ENCODE peak calls at places on chromosome 14, in ten cellular contexts. F is keratinocyte; K is CD14-positive monocyte; X is cardiac fibroblast; U is heart left ventricle; J is endodermal cell; B is endothelial cell; E is glutamatergic neuron; R is lung; N is CD8-positive, alpha-beta T cell. Q is an unnamed sample.

GRCh38 chr14:57725399-57726077 is 140.4 kb downstream of the SLC35F4 start:
- DNase-seq in F (peak), K (no peak), X (peak), U (no peak), J (no peak), B (no peak), E (no peak), R (no peak), N (no peak), Q (no peak)

GRCh38 chr14:54133896-54134295 is 177.3 kb upstream of the BMP4 start:
- DNase-seq in F (no peak), K (no peak), X (peak), U (no peak), J (peak), B (no peak), E (no peak), R (peak), N (no peak), Q (no peak)

GRCh38 chr14:21149641-21150367 is 6.1 kb downstream of the OR5AU1 start:
- DNase-seq in F (no peak), K (no peak), X (no peak), U (no peak), J (no peak), B (no peak), E (no peak), R (no peak), N (no peak), Q (no peak)

GRCh38 chr14:105393151-105393550 is 5.2 kb upstream of the TEX22 start:
- DNase-seq in F (no peak), K (no peak), X (no peak), U (no peak), J (no peak), B (no peak), E (no peak), R (no peak), N (no peak), Q (no peak)

GRCh38 chr14:61698216-61698980 is 3.1 kb downstream of the HIF1A start:
- DNase-seq in F (no peak), K (no peak), X (peak), U (no peak), J (no peak), B (no peak), E (no peak), R (no peak), N (no peak), Q (no peak)

GRCh38 chr14:77682158-77682553 is 25.7 kb downstream of the ALKBH1 start:
- DNase-seq in F (no peak), K (no peak), X (no peak), U (no peak), J (no peak), B (no peak), E (no peak), R (no peak), N (no peak), Q (no peak)

GRCh38 chr14:53491256-53491905 is 338.3 kb upstream of the DDHD1 start:
- DNase-seq in F (no peak), K (no peak), X (no peak), U (no peak), J (no peak), B (no peak), E (no peak), R (no peak), N (no peak), Q (no peak)

GRCh38 chr14:37060496-37061260 is 111.7 kb downstream of the SLC25A21 start:
- DNase-seq in F (no peak), K (no peak), X (no peak), U (no peak), J (peak), B (no peak), E (no peak), R (no peak), N (no peak), Q (no peak)

GRCh38 chr14:105058521-105059034 is 6.7 kb downstream of the GPR132 start:
- DNase-seq in F (no peak), K (peak), X (no peak), U (no peak), J (no peak), B (no peak), E (no peak), R (no peak), N (no peak), Q (no peak)

GRCh38 chr14:89933002-89933401 is 21.5 kb downstream of the EFCAB11 start:
- DNase-seq in F (no peak), K (no peak), X (no peak), U (no peak), J (no peak), B (no peak), E (no peak), R (no peak), N (no peak), Q (no peak)

GRCh38 chr14:96816281-96816680 is 19.1 kb downstream of the VRK1 start:
- DNase-seq in F (no peak), K (no peak), X (no peak), U (no peak), J (no peak), B (no peak), E (no peak), R (no peak), N (no peak), Q (no peak)

GRCh38 chr14:104652386-104652785 is 37.0 kb upstream of the INF2 start:
- DNase-seq in F (no peak), K (no peak), X (no peak), U (no peak), J (no peak), B (no peak), E (no peak), R (no peak), N (no peak), Q (no peak)

GRCh38 chr14:23141706-23142467 is 22.8 kb upstream of the CEBPE start:
- DNase-seq in F (no peak), K (no peak), X (peak), U (peak), J (no peak), B (no peak), E (no peak), R (peak), N (no peak), Q (no peak)

GRCh38 chr14:33730163-33730562 is 220.7 kb downstream of the EGLN3 start:
- DNase-seq in F (no peak), K (no peak), X (no peak), U (no peak), J (no peak), B (no peak), E (no peak), R (no peak), N (no peak), Q (no peak)

GRCh38 chr14:36619853-36620252 is 37.4 kb upstream of the NKX2-8 start:
- DNase-seq in F (no peak), K (no peak), X (no peak), U (no peak), J (no peak), B (no peak), E (no peak), R (no peak), N (no peak), Q (no peak)

GRCh38 chr14:71187633-71188356 is 280.5 kb downstream of the PCNX1 start:
- DNase-seq in F (no peak), K (no peak), X (no peak), U (no peak), J (peak), B (no peak), E (no peak), R (no peak), N (no peak), Q (no peak)

GRCh38 chr14:68458840-68459469 is 333.9 kb downstream of the ZFP36L1 start:
- DNase-seq in F (peak), K (no peak), X (peak), U (no peak), J (peak), B (peak), E (no peak), R (peak), N (no peak), Q (no peak)

GRCh38 chr14:39265741-39266588 is 32.2 kb downstream of the MIA2 start:
- DNase-seq in F (no peak), K (no peak), X (peak), U (no peak), J (no peak), B (no peak), E (no peak), R (no peak), N (no peak), Q (no peak)

GRCh38 chr14:100428727-100429126 is 105.6 kb downstream of the SLC25A47 start:
- DNase-seq in F (no peak), K (no peak), X (peak), U (no peak), J (no peak), B (no peak), E (no peak), R (no peak), N (no peak), Q (no peak)

GRCh38 chr14:91453744-91454143 is 36.1 kb upstream of the CCDC88C start:
- DNase-seq in F (no peak), K (no peak), X (no peak), U (no peak), J (peak), B (no peak), E (no peak), R (no peak), N (no peak), Q (no peak)

GRCh38 chr14:24734917-24735500 is 101.0 kb upstream of the GZMB start:
- DNase-seq in F (peak), K (no peak), X (peak), U (no peak), J (peak), B (peak), E (no peak), R (no peak), N (no peak), Q (peak)

GRCh38 chr14:105945891-105946290 is 419.5 kb downstream of the TMEM121 start:
- DNase-seq in F (no peak), K (no peak), X (no peak), U (no peak), J (no peak), B (no peak), E (no peak), R (peak), N (no peak), Q (no peak)

GRCh38 chr14:53793790-53794560 is 162.7 kb downstream of the BMP4 start:
- DNase-seq in F (no peak), K (no peak), X (peak), U (peak), J (no peak), B (no peak), E (no peak), R (no peak), N (no peak), Q (no peak)

GRCh38 chr14:53510281-53510912 is 357.3 kb upstream of the DDHD1 start:
- DNase-seq in F (peak), K (no peak), X (no peak), U (no peak), J (no peak), B (no peak), E (no peak), R (no peak), N (no peak), Q (no peak)

GRCh38 chr14:63245893-63246292 is 41.6 kb downstream of the RHOJ start:
- DNase-seq in F (no peak), K (no peak), X (peak), U (no peak), J (no peak), B (no peak), E (no peak), R (no peak), N (no peak), Q (no peak)

GRCh38 chr14:74493343-74494261 is at the start of gene ISCA2:
- DNase-seq in F (peak), K (peak), X (peak), U (peak), J (peak), B (peak), E (peak), R (peak), N (peak), Q (peak)
- TF ChIP-seq CTCF in F (no peak), K (no peak), X (no peak), U (no peak), J (no peak), B (no peak), E (no peak), R (no peak), N (no peak), Q (no peak)

GRCh38 chr14:31263485-31264133 is 56.0 kb upstream of the HECTD1 start:
- DNase-seq in F (peak), K (no peak), X (peak), U (no peak), J (peak), B (no peak), E (no peak), R (peak), N (no peak), Q (no peak)
- TF ChIP-seq CTCF in F (no peak), K (no peak), X (no peak), U (no peak), J (no peak), B (no peak), E (no peak), R (no peak), N (no peak), Q (no peak)

DNA sequence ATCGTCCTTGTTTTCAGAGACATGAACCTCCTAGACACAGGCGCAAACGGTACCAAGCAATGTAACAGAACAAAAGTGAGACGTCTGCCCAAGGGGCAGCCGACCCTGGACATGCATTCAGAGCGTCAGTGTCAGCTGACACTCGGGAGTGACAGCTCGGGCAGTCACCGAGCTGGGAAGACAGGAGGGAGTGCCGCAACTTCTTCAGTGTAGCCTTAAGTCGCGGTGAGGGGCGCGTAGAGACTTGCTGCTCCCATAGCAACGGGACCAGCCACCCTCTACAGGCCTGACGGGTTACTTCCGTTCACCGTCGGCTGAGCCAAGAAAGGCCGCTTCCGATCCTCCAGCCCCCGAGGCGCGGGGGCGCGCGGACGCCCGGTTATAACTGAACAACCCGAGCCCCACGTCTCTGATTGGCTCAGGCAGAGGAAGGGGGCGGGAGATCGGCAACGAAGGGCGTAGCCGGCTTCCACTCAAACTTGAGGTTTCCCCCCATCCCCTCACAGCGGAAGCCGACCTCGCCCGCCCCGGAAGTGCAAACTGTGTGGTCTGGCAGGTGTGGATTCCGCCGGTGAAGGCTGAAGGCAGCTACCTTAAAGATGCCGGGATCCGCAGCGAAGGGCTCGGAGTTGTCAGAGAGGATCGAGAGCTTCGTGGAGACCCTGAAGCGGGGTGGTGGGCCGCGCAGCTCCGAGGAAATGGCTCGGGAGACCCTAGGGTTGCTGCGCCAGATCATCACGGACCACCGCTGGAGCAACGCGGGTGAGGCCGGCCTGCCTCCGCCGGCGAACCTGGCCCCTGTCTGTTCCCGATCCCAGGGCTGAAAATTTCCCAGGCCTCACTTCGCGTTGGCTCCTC is at the start of gene EIF2B2:
- DNase-seq in F (peak), K (peak), X (peak), U (peak), J (peak), B (peak), E (peak), R (peak), N (peak), Q (peak)
- TF ChIP-seq CTCF in F (peak), K (peak), X (no peak), U (peak), J (peak), B (no peak), E (peak), R (no peak), N (no peak), Q (peak)

DNA sequence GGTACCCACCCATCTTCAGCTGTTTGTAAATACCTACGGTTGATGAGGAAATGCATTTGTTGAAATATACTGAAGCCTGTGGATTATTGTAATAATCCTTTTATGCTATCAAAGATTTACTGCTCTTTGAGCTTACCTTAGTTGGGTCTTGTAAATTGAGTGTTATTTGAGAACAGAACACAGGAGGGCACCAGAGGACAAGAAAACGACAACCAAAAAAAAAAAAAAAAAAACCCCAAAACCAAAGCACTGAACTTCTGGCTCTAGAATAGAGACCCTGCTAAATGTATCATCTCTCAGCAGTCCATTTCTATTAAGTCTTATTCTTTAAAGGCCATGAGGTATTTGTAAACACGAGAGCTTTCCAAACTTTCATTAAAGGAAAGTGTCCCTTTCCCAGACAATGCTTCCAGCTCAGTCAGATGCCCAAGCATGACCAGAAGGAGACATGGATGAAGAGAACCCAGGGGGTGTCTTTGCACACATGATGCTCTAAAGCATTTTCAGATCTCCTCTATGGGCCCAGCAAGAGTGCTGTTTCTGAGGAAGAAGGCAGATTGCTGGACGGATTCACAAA is 763.9 kb downstream of the NRXN3 start:
- DNase-seq in F (no peak), K (no peak), X (peak), U (no peak), J (no peak), B (peak), E (no peak), R (no peak), N (no peak), Q (peak)
- TF ChIP-seq CTCF in F (no peak), K (peak), X (peak), U (peak), J (peak), B (peak), E (peak), R (no peak), N (no peak), Q (peak)

DNA sequence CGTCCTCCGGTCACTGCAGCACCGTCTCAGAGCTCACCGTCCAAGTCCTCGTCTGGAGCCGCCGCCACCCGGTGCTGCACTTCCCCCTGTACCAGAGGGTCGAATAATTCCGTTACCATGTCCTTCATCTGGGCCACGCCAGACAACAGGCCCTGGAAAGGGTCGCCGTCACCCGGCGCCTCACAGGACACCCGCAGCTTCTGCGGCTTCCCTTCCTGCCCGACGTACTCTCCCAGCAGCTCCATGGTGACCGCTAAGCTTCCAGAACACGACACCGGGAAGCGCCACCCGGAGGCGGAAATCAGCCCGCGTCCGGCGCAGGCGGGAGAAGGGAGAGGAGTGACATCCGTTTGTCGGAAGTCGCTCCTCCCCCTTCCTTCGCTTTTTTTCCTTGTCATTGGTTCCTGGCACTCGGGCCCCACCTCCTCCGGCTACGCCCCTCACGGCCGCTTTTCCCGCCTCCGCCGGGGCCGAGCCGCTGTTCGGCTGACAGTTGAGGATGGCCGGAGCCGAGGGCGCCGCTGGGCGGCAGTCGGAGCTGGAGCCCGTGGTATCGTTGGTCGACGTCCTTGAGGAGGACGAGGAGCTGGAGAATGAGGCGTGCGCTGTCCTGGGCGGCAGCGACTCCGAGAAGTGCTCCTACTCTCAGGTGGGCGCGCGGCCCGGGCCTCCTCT is at the start of the genes GON7 and UBR7:
- DNase-seq in F (peak), K (peak), X (peak), U (peak), J (peak), B (peak), E (peak), R (peak), N (peak), Q (peak)
- TF ChIP-seq CTCF in F (peak), K (peak), X (no peak), U (peak), J (no peak), B (peak), E (no peak), R (peak), N (no peak), Q (no peak)

GRCh38 chr14:92994942-92995341 is 72.0 kb downstream of the CHGA start:
- DNase-seq in F (no peak), K (no peak), X (no peak), U (no peak), J (peak), B (no peak), E (no peak), R (no peak), N (no peak), Q (no peak)
- TF ChIP-seq CTCF in F (no peak), K (no peak), X (no peak), U (no peak), J (peak), B (no peak), E (no peak), R (no peak), N (no peak), Q (no peak)

Q was measured in neural crest cell.